ENCODE peak calls at places on chromosomes 11 and 22, in four cellular contexts. M is SK-N-SH, O is A549, F is HepG2. T is an unnamed sample.

GRCh38 chr11:95338430-95338991 is 107.5 kb upstream of the SESN3 start:
- DNase-seq in M (no peak), O (no peak), F (no peak), T (no peak)

GRCh38 chr11:49208006-49208721 is at the start of gene FOLH1:
- DNase-seq in M (peak; percentile 15), O (no peak), F (no peak), T (no peak)

GRCh38 chr11:102582140-102582539 is 43.0 kb downstream of the MMP20 start:
- DNase-seq in M (no peak), O (no peak), F (no peak), T (no peak)

GRCh38 chr11:133661867-133662266 is 129.6 kb upstream of the OPCML start:
- DNase-seq in M (no peak), O (no peak), F (no peak), T (no peak)

GRCh38 chr22:20867179-20868099 is 8.6 kb downstream of the SNAP29 start:
- DNase-seq in M (peak; percentile 77), O (no peak), F (peak; percentile 80), T (no peak)

GRCh38 chr11:952406-953385 is 27.0 kb downstream of the AP2A2 start:
- DNase-seq in M (no peak), O (peak; percentile 96), F (peak; percentile 99), T (no peak)

GRCh38 chr11:110148775-110149744 is 55.9 kb downstream of the ZC3H12C start:
- DNase-seq in M (no peak), O (peak; percentile 82), F (no peak), T (no peak)

GRCh38 chr11:121063728-121064127 is 37.3 kb upstream of the TECTA start:
- DNase-seq in M (no peak), O (peak; percentile 3), F (peak; percentile 10), T (no peak)

GRCh38 chr11:1203505-1204271 is 19.2 kb upstream of the MUC5B start:
- DNase-seq in M (peak; percentile 37), O (no peak), F (no peak), T (no peak)

GRCh38 chr11:72411623-72412532 is 22.5 kb downstream of the CLPB start:
- DNase-seq in M (peak; percentile 85), O (no peak), F (peak; percentile 70), T (no peak)

GRCh38 chr11:19788435-19788834 is 75.8 kb downstream of the NAV2 start:
- DNase-seq in M (no peak), O (no peak), F (no peak), T (no peak)

GRCh38 chr11:133598879-133599278 is 66.6 kb upstream of the OPCML start:
- DNase-seq in M (no peak), O (no peak), F (no peak), T (no peak)

GRCh38 chr22:44394246-44395115 is 81.7 kb upstream of the SHISAL1 start:
- DNase-seq in M (peak; percentile 6), O (no peak), F (no peak), T (no peak)

GRCh38 chr11:1827095-1827797 is 7.5 kb upstream of the SYT8 start:
- DNase-seq in M (peak; percentile 89), O (peak; percentile 41), F (peak; percentile 70), T (no peak)

GRCh38 chr11:14969922-14970323 is 2.2 kb downstream of the CALCA start:
- DNase-seq in M (peak; percentile 68), O (peak; percentile 50), F (peak; percentile 28), T (no peak)

GRCh38 chr11:67640021-67640757 is 626 bp upstream of the TBX10 start:
- DNase-seq in M (peak; percentile 87), O (peak; percentile 71), F (peak; percentile 55), T (no peak)

GRCh38 chr11:14541180-14541579 is 21.0 kb upstream of the PSMA1 start:
- DNase-seq in M (no peak), O (no peak), F (peak; percentile 36), T (no peak)

GRCh38 chr11:20373102-20373501 is 9.6 kb downstream of the HTATIP2 start:
- DNase-seq in M (no peak), O (no peak), F (no peak), T (no peak)

GRCh38 chr11:22928207-22928917 is 68.1 kb upstream of the CCDC179 start:
- DNase-seq in M (no peak), O (peak; percentile 4), F (no peak), T (no peak)

GRCh38 chr11:31509017-31509411 is 408 bp downstream of the IMMP1L start:
- DNase-seq in M (no peak), O (no peak), F (peak; percentile 6), T (no peak)

GRCh38 chr11:69958308-69958707 is 119.8 kb upstream of the ANO1 start:
- DNase-seq in M (no peak), O (no peak), F (no peak), T (no peak)

GRCh38 chr11:134026655-134027343 is 42.1 kb upstream of the JAM3 start:
- DNase-seq in M (peak; percentile 81), O (no peak), F (no peak), T (no peak)

GRCh38 chr22:35838849-35839646 is 121.4 kb downstream of the APOL5 start:
- DNase-seq in M (no peak), O (peak; percentile 54), F (peak; percentile 45), T (no peak)

GRCh38 chr11:20762980-20763379 is 93.6 kb downstream of the NELL1 start:
- DNase-seq in M (no peak), O (no peak), F (no peak), T (no peak)

GRCh38 chr11:19372381-19372780 is 131.6 kb upstream of the E2F8 start:
- DNase-seq in M (no peak), O (no peak), F (no peak), T (no peak)

GRCh38 chr11:72446929-72447753 is 12.8 kb upstream of the CLPB start:
- DNase-seq in M (peak; percentile 72), O (peak; percentile 76), F (peak; percentile 62), T (no peak)

GRCh38 chr11:111676878-111677585 is 74.8 kb downstream of the SIK2 start:
- DNase-seq in M (no peak), O (no peak), F (no peak), T (no peak)

GRCh38 chr11:34337016-34337415 is 20.8 kb downstream of the ABTB2 start:
- DNase-seq in M (no peak), O (no peak), F (no peak), T (no peak)

GRCh38 chr11:117633186-117633585 is 163.8 kb downstream of the DSCAML1 start:
- DNase-seq in M (no peak), O (no peak), F (no peak), T (no peak)

GRCh38 chr11:134654161-134654915 is 242.3 kb upstream of the B3GAT1 start:
- DNase-seq in M (no peak), O (no peak), F (no peak), T (no peak)

GRCh38 chr11:120608760-120609211 is 97.2 kb downstream of the GRIK4 start:
- DNase-seq in M (no peak), O (no peak), F (no peak), T (no peak)

GRCh38 chr11:23539556-23539955 is 679.3 kb upstream of the CCDC179 start:
- DNase-seq in M (no peak), O (no peak), F (no peak), T (no peak)

GRCh38 chr22:43891360-43892182 is at the start of gene PNPLA5:
- DNase-seq in M (peak; percentile 44), O (no peak), F (no peak), T (no peak)

GRCh38 chr11:130301002-130301401 is 13.7 kb downstream of the ZBTB44 start:
- DNase-seq in M (no peak), O (no peak), F (no peak), T (no peak)

GRCh38 chr22:45917146-45917545 is 59.8 kb downstream of the WNT7B start:
- DNase-seq in M (no peak), O (no peak), F (no peak), T (no peak)
- TF ChIP-seq PBX3 in M (no peak), O (peak; percentile 31), F (no peak), T (no peak)

GRCh38 chr22:22816171-22816514 is 71.5 kb upstream of the IGLL5 start:
- DNase-seq in M (no peak), O (no peak), F (no peak), T (no peak)

GRCh38 chr22:22818861-22819855 is 68.5 kb upstream of the IGLL5 start:
- DNase-seq in M (no peak), O (no peak), F (no peak), T (peak; percentile 47)

GRCh38 chr22:22816766-22817410 is 70.7 kb upstream of the IGLL5 start:
- DNase-seq in M (no peak), O (no peak), F (no peak), T (no peak)

GRCh38 chr22:22818202-22818538 is 69.4 kb upstream of the IGLL5 start:
- DNase-seq in M (no peak), O (no peak), F (no peak), T (no peak)

GRCh38 chr22:22817468-22818201 is 70.0 kb upstream of the IGLL5 start:
- DNase-seq in M (no peak), O (no peak), F (no peak), T (no peak)
- TF ChIP-seq PBX3 in M (no peak), O (no peak), F (no peak), T (no peak)

GRCh38 chr11:128506384-128506783 is 81.0 kb downstream of the ETS1 start:
- DNase-seq in M (no peak), O (no peak), F (no peak), T (no peak)

GRCh38 chr11:128507936-128508335 is 79.4 kb downstream of the ETS1 start:
- DNase-seq in M (no peak), O (no peak), F (no peak), T (no peak)

GRCh38 chr11:128508785-128509518 is 78.4 kb downstream of the ETS1 start:
- DNase-seq in M (no peak), O (peak; percentile 74), F (no peak), T (no peak)

GRCh38 chr11:128505449-128506058 is 81.8 kb downstream of the ETS1 start:
- DNase-seq in M (peak; percentile 45), O (no peak), F (no peak), T (no peak)

DNA sequence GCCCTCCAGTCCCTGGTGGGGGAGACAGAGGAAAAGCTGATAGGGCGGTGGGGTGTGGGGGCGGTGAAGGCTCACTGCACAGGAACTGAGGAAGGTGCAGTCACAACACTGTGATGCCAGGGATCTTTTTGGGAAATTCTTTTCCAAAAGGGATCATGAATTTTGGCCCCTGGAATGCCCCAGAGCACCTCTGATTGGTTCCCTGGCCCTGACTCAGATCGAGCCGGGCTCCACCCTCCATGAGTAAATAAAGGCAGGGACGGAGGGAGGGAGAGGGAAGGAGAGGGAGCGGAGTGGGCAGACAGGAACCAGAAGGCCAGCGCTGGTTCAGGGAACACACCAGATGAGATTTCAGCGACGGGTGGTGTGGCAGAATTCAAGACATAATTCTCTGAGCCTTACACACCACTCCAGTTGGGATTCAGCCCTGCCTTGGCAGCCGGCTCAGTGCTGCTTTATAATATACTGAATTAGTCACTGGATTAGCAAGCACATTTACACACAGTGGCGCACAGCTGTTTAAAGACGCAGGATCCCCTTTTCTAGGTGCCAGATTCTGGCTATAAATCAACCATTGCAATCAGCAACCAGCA is 80.3 kb downstream of the ETS1 start:
- DNase-seq in M (peak; percentile 53), O (peak; percentile 86), F (no peak), T (no peak)
- TF ChIP-seq PBX3 in M (peak; percentile 62), O (no peak), F (no peak), T (no peak)

DNA sequence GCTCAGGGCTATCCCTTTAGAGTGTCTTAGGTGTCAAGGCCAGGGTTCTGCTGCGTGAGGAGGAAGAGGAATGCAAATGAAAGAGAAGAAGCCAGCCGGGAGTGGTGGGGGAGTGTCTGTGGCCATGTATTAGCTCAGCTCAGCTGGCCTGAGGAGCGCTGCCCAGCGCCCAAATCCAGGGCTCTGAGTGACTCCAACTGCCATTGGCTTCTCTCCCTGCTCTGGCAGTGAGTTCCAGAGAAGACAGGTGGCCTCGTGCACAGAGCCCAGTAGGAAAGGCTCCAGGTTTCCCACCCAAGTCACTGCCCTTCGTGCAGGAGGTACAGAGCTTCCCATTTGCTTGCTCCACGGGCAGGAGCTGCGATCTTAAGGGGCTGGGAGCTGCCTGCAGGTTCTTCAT is 302.0 kb downstream of the KIRREL3 start:
- DNase-seq in M (no peak), O (no peak), F (no peak), T (no peak)
- TF ChIP-seq PBX3 in M (no peak), O (no peak), F (no peak), T (no peak)